ENCODE peak calls at places on chromosomes 12 and 14, in eight cellular contexts. H, S, V, M, P, U, F and G are unnamed samples. For H3K27me3 and H3K4me1, the result is how much of the 10 kb centered on the place peaks cover.

GRCh38 chr12:107091381-107091780 is 2.0 kb downstream of the CRY1 start:
- DNase-seq in H (no peak), S (peak), V (peak), M (no peak), P (no peak), U (no peak), F (no peak), G (no peak)

GRCh38 chr12:26271889-26272492 is 76.6 kb downstream of the SSPN start:
- DNase-seq in H (no peak), S (peak), V (peak), M (peak), P (peak), U (peak), F (peak), G (no peak)

GRCh38 chr14:90454041-90455000 is 57.5 kb downstream of the CALM1 start:
- DNase-seq in H (peak), S (peak), V (peak), M (no peak), P (no peak), U (peak), F (peak), G (peak)

GRCh38 chr12:120470150-120470817 is 736 bp upstream of the SRSF9 start:
- DNase-seq in H (no peak), S (no peak), V (peak), M (no peak), P (no peak), U (no peak), F (no peak), G (no peak)

GRCh38 chr14:93943052-93943451 is 15.9 kb downstream of the FAM181A start:
- DNase-seq in H (no peak), S (no peak), V (no peak), M (no peak), P (no peak), U (no peak), F (no peak), G (no peak)

GRCh38 chr12:81598205-81598604 is 160.9 kb downstream of the PPFIA2 start:
- DNase-seq in H (no peak), S (peak), V (peak), M (no peak), P (no peak), U (no peak), F (no peak), G (no peak)

GRCh38 chr12:46263140-46264017 is 5.5 kb downstream of the SLC38A1 start:
- DNase-seq in H (no peak), S (no peak), V (no peak), M (no peak), P (no peak), U (no peak), F (no peak), G (no peak)

GRCh38 chr14:29558516-29558915 is 369.1 kb downstream of the PRKD1 start:
- DNase-seq in H (no peak), S (peak), V (peak), M (no peak), P (no peak), U (no peak), F (no peak), G (no peak)

GRCh38 chr12:132818562-132818961 is 10.1 kb downstream of the GOLGA3 start:
- DNase-seq in H (no peak), S (no peak), V (no peak), M (no peak), P (no peak), U (no peak), F (no peak), G (no peak)

GRCh38 chr14:55845963-55846851 is 266.2 kb downstream of the KTN1 start:
- DNase-seq in H (no peak), S (no peak), V (peak), M (no peak), P (no peak), U (no peak), F (no peak), G (no peak)

GRCh38 chr14:55807059-55807499 is 227.1 kb downstream of the KTN1 start:
- DNase-seq in H (no peak), S (peak), V (peak), M (peak), P (peak), U (peak), F (peak), G (no peak)

GRCh38 chr12:86117711-86118110 is 138.5 kb downstream of the MGAT4C start:
- DNase-seq in H (no peak), S (no peak), V (peak), M (no peak), P (no peak), U (no peak), F (no peak), G (no peak)

GRCh38 chr12:98154850-98155249 is 360.5 kb upstream of the TMPO start:
- DNase-seq in H (no peak), S (no peak), V (no peak), M (no peak), P (no peak), U (no peak), F (no peak), G (peak)

GRCh38 chr12:30422844-30423243 is 272.8 kb downstream of the IPO8 start:
- DNase-seq in H (no peak), S (no peak), V (no peak), M (no peak), P (no peak), U (no peak), F (no peak), G (no peak)

GRCh38 chr12:15856097-15856982 is 25.8 kb upstream of the STRAP start:
- DNase-seq in H (peak), S (peak), V (peak), M (peak), P (no peak), U (no peak), F (peak), G (peak)

GRCh38 chr12:101027816-101028215 is 182.2 kb downstream of the SLC5A8 start:
- DNase-seq in H (no peak), S (no peak), V (no peak), M (no peak), P (no peak), U (no peak), F (no peak), G (no peak)

GRCh38 chr12:56487448-56488040 is 417 bp downstream of the GLS2 start:
- DNase-seq in H (peak), S (peak), V (peak), M (peak), P (no peak), U (no peak), F (no peak), G (no peak)

GRCh38 chr12:32070370-32070769 is 36.3 kb upstream of the BICD1 start:
- DNase-seq in H (no peak), S (no peak), V (peak), M (no peak), P (no peak), U (no peak), F (no peak), G (no peak)

GRCh38 chr14:61601923-61602732 is 93.2 kb upstream of the HIF1A start:
- DNase-seq in H (no peak), S (no peak), V (no peak), M (no peak), P (no peak), U (no peak), F (no peak), G (no peak)

GRCh38 chr14:69043007-69043444 is 63.9 kb upstream of the ACTN1 start:
- DNase-seq in H (no peak), S (peak), V (no peak), M (no peak), P (peak), U (no peak), F (peak), G (no peak)

GRCh38 chr14:89420502-89420901 is 3.5 kb upstream of the FOXN3 start:
- DNase-seq in H (no peak), S (no peak), V (no peak), M (no peak), P (no peak), U (no peak), F (no peak), G (no peak)

GRCh38 chr12:80698266-80698665 is 9.2 kb upstream of the MYF6 start:
- DNase-seq in H (no peak), S (no peak), V (peak), M (no peak), P (no peak), U (no peak), F (no peak), G (no peak)

GRCh38 chr12:103771466-103771865 is 69.6 kb downstream of the NT5DC3 start:
- DNase-seq in H (peak), S (peak), V (peak), M (no peak), P (no peak), U (no peak), F (peak), G (no peak)

GRCh38 chr14:55313480-55313879 is 42.3 kb downstream of the FBXO34 start:
- DNase-seq in H (no peak), S (no peak), V (no peak), M (no peak), P (no peak), U (no peak), F (no peak), G (no peak)

GRCh38 chr12:80752464-80752863 is 35.8 kb downstream of the MYF5 start:
- DNase-seq in H (no peak), S (peak), V (peak), M (no peak), P (no peak), U (no peak), F (no peak), G (no peak)

GRCh38 chr12:6871052-6871957 is 1.8 kb downstream of the SPSB2 start:
- DNase-seq in H (peak), S (peak), V (peak), M (no peak), P (no peak), U (no peak), F (no peak), G (no peak)

GRCh38 chr12:13727707-13728147 is 253.7 kb downstream of the GRIN2B start:
- DNase-seq in H (no peak), S (no peak), V (no peak), M (no peak), P (no peak), U (no peak), F (no peak), G (no peak)
- H3K27me3 ChIP-seq in H (under half), S (under half), V (under half), M (under half), P (under half), U (under half), F (under half), G (under half)

GRCh38 chr12:52187206-52187605 is 4.6 kb downstream of the KRT80 start:
- DNase-seq in H (no peak), S (no peak), V (no peak), M (no peak), P (no peak), U (no peak), F (no peak), G (no peak)

GRCh38 chr12:52184813-52185212 is 7.0 kb downstream of the KRT80 start:
- DNase-seq in H (no peak), S (no peak), V (no peak), M (no peak), P (no peak), U (no peak), F (no peak), G (no peak)

GRCh38 chr12:52185400-52185967 is 6.3 kb downstream of the KRT80 start:
- DNase-seq in H (no peak), S (no peak), V (no peak), M (no peak), P (no peak), U (no peak), F (no peak), G (no peak)

GRCh38 chr12:52187640-52188039 is 4.2 kb downstream of the KRT80 start:
- DNase-seq in H (no peak), S (no peak), V (no peak), M (no peak), P (no peak), U (no peak), F (no peak), G (no peak)

GRCh38 chr12:52186135-52186840 is 5.5 kb downstream of the KRT80 start:
- DNase-seq in H (no peak), S (peak), V (peak), M (no peak), P (no peak), U (no peak), F (no peak), G (no peak)
- H3K4me1 ChIP-seq in H (under half), S (under half), V (under half), M (under half), P (under half), U (under half), F (under half), G (under half)

GRCh38 chr12:54037360-54038259 is 4.8 kb downstream of the HOXC5 start:
- DNase-seq in H (no peak), S (no peak), V (no peak), M (no peak), P (no peak), U (no peak), F (no peak), G (no peak)
- H3K27me3 ChIP-seq in H (half or more), S (under half), V (under half), M (under half), P (under half), U (under half), F (under half), G (half or more)

DNA sequence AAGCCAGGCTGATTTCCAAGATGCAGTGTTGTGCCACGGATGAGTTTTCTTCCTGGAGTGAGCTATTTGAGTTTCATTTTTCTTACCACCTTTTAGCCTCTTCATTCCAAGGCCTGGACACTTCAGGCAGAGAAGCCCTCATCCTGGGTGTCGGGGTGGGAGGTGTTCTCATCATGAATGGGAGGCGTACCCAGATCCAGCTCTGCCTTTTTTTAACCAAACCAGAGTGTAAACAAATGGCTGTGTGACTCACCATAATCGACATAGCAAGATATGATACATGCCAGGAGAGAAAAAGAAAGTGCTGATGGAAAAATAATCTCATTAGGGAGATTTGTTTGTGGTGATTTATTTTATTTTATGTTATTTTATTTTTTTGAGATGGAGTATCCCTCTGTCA is 80.0 kb downstream of the ARF6 start:
- DNase-seq in H (no peak), S (peak), V (peak), M (no peak), P (no peak), U (no peak), F (peak), G (no peak)
- H3K4me1 ChIP-seq in H (under half), S (half or more), V (half or more), M (under half), P (under half), U (under half), F (under half), G (under half)

GRCh38 chr12:114420553-114420952 is 14.6 kb upstream of the TBX5 start:
- DNase-seq in H (no peak), S (no peak), V (no peak), M (no peak), P (no peak), U (no peak), F (no peak), G (no peak)
- H3K27me3 ChIP-seq in H (under half), S (under half), V (under half), M (under half), P (under half), U (under half), F (under half), G (under half)

DNA sequence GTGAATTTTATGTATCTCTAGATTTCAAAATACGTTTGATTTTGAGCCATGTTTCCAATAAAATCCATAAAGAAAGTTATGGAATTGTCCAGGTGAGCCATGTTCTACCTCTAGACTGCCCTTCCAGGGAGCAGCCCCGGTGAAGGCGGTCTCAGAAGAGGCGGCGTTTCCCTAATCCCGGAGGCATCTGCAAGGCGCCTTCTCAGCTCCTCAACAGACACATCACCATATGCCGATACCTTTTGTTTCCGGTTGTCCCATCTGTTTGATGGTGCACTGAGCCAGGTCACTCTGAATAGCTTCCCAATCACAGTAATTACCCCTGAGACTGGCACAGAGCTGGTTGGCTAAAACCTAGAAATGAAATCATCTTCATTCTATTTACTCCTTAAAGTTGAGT is 305.5 kb upstream of the FKBP4 start:
- DNase-seq in H (no peak), S (no peak), V (no peak), M (no peak), P (no peak), U (no peak), F (no peak), G (no peak)
- H3K4me1 ChIP-seq in H (under half), S (under half), V (under half), M (under half), P (under half), U (under half), F (under half), G (under half)

DNA sequence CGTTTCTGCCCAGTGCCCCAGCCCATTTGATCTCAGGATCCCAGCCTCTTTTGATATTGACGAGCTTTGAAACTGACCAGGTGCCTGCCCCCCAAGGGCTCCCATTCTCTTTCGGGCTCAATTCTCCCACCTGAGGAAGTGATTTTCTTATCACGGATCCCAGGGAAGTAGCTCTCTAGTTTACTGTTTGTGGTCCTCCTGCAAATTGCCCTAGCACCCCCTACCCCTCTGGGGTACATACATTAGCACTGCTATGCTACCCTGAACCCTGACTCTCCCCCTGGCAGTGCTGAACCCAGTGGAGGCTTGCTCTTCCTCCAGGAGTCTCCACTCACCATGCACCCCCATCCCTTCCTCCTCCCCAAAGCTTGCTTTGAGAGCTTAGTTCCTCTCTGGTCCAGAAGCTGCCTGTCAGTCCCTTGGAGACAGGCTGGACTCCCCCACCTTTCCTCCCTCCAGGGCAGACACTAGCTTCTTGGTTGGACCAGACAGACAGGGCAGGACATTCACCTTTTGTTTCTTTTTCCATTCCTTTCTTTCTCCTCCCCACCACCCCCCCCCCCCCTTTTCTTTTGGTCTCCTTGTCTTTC is 4.4 kb upstream of the TBX3 start:
- DNase-seq in H (no peak), S (no peak), V (no peak), M (no peak), P (no peak), U (no peak), F (no peak), G (no peak)
- H3K27me3 ChIP-seq in H (half or more), S (under half), V (under half), M (under half), P (under half), U (under half), F (under half), G (half or more)

DNA sequence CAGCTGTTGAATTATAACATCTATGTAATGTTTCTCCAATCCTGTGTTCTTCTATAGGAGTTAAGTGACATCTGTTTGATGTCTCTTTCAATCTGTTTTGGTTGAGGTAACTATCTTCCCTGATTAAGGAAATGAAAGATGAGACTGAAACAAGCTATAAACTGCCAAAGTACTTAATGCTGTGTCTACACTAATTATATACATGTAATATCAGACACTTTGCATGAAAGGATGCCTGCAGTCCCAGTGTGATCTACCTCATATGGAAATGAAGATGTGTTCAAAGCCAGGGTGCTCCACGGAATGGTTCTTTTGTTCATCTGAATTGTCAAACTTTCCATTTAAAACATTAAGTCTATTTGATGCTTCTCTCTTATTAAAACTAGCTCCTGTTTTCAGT is 958.3 kb downstream of the GALC start:
- DNase-seq in H (no peak), S (no peak), V (no peak), M (no peak), P (no peak), U (no peak), F (no peak), G (no peak)
- H3K4me1 ChIP-seq in H (under half), S (under half), V (under half), M (under half), P (under half), U (under half), F (under half), G (under half)